ENCODE peak calls at places on chromosomes 13 and 19, in four cellular contexts. One of them, this sample, is unnamed.

GRCh38 chr13:61045197-61045596 is 370.5 kb downstream of the PCDH20 start:
- DNase-seq in stimulated activated CD4-positive, alpha-beta T cell treated with anti-CD3 and anti-CD28 coated beads, TNF-alpha, amount 100 ng/mL, for 1 hour: no peak
- DNase-seq in HuH-7: no peak
- DNase-seq in iPS DF 19.7: no peak
- DNase-seq in this sample: no peak

GRCh38 chr19:14871619-14872230 is 14.2 kb downstream of the OR7A17 start:
- DNase-seq in HuH-7: no peak
- DNase-seq in stimulated activated CD4-positive, alpha-beta T cell treated with anti-CD3 and anti-CD28 coated beads, TNF-alpha, amount 100 ng/mL, for 1 hour: no peak
- DNase-seq in iPS DF 19.7: no peak
- DNase-seq in this sample: no peak

GRCh38 chr13:34506796-34507195 is 435.3 kb upstream of the NBEA start:
- DNase-seq in HuH-7: no peak
- DNase-seq in iPS DF 19.7: no peak
- DNase-seq in stimulated activated CD4-positive, alpha-beta T cell treated with anti-CD3 and anti-CD28 coated beads, TNF-alpha, amount 100 ng/mL, for 1 hour: no peak
- DNase-seq in this sample: no peak

GRCh38 chr13:62085832-62086231 is 670.2 kb upstream of the PCDH20 start:
- DNase-seq in stimulated activated CD4-positive, alpha-beta T cell treated with anti-CD3 and anti-CD28 coated beads, TNF-alpha, amount 100 ng/mL, for 1 hour: no peak
- DNase-seq in iPS DF 19.7: no peak
- DNase-seq in HuH-7: no peak
- DNase-seq in this sample: no peak

GRCh38 chr13:26460652-26461051 is 96.8 kb upstream of the WASF3 start:
- DNase-seq in iPS DF 19.7: no peak
- DNase-seq in stimulated activated CD4-positive, alpha-beta T cell treated with anti-CD3 and anti-CD28 coated beads, TNF-alpha, amount 100 ng/mL, for 1 hour: no peak
- DNase-seq in HuH-7: no peak
- DNase-seq in this sample: peak

GRCh38 chr19:43148233-43148632 is 38.1 kb downstream of the PSG5 start:
- DNase-seq in stimulated activated CD4-positive, alpha-beta T cell treated with anti-CD3 and anti-CD28 coated beads, TNF-alpha, amount 100 ng/mL, for 1 hour: no peak
- DNase-seq in iPS DF 19.7: no peak
- DNase-seq in HuH-7: no peak
- DNase-seq in this sample: peak

GRCh38 chr13:110244926-110245325 is 62.0 kb downstream of the COL4A1 start:
- DNase-seq in stimulated activated CD4-positive, alpha-beta T cell treated with anti-CD3 and anti-CD28 coated beads, TNF-alpha, amount 100 ng/mL, for 1 hour: no peak
- DNase-seq in HuH-7: no peak
- DNase-seq in iPS DF 19.7: no peak
- DNase-seq in this sample: no peak

GRCh38 chr13:46647514-46648065 is 94.6 kb downstream of the LRCH1 start:
- DNase-seq in stimulated activated CD4-positive, alpha-beta T cell treated with anti-CD3 and anti-CD28 coated beads, TNF-alpha, amount 100 ng/mL, for 1 hour: no peak
- DNase-seq in HuH-7: no peak
- DNase-seq in iPS DF 19.7: no peak
- DNase-seq in this sample: no peak

GRCh38 chr19:49497047-49497789 is 984 bp downstream of the RPS11 start:
- DNase-seq in stimulated activated CD4-positive, alpha-beta T cell treated with anti-CD3 and anti-CD28 coated beads, TNF-alpha, amount 100 ng/mL, for 1 hour: peak
- DNase-seq in HuH-7: no peak
- DNase-seq in iPS DF 19.7: no peak
- DNase-seq in this sample: peak

GRCh38 chr19:38061294-38061693 is 154.3 kb downstream of the SIPA1L3 start:
- DNase-seq in iPS DF 19.7: no peak
- DNase-seq in stimulated activated CD4-positive, alpha-beta T cell treated with anti-CD3 and anti-CD28 coated beads, TNF-alpha, amount 100 ng/mL, for 1 hour: no peak
- DNase-seq in HuH-7: no peak
- DNase-seq in this sample: peak